ENCODE peak calls at places on chromosomes 13 and 19, in seven cellular contexts. A, M, R, O, S, G and H are unnamed samples.

GRCh38 chr19:19911150-19911549 is 10.4 kb downstream of the ZNF93 start:
- DNase-seq in A (peak; percentile 26), M (no peak), R (peak; percentile 40), O (no peak), S (no peak), G (no peak), H (no peak)

GRCh38 chr19:40392894-40393517 is 3.0 kb upstream of the HIPK4 start:
- DNase-seq in A (no peak), M (no peak), R (no peak), O (no peak), S (no peak), G (no peak), H (no peak)

GRCh38 chr13:24208314-24208713 is 47.8 kb downstream of the SPATA13 start:
- DNase-seq in A (peak; percentile 95), M (peak; percentile 88), R (no peak), O (no peak), S (no peak), G (no peak), H (no peak)

GRCh38 chr13:29993716-29994488 is 143.5 kb upstream of the UBL3 start:
- DNase-seq in A (peak; percentile 90), M (no peak), R (peak; percentile 58), O (no peak), S (no peak), G (no peak), H (no peak)

GRCh38 chr19:29858000-29858596 is 46.3 kb downstream of the CCNE1 start:
- DNase-seq in A (no peak), M (peak; percentile 35), R (no peak), O (no peak), S (no peak), G (no peak), H (no peak)

GRCh38 chr13:91863699-91864098 is 465.3 kb downstream of the GPC5 start:
- DNase-seq in A (no peak), M (no peak), R (no peak), O (no peak), S (no peak), G (no peak), H (no peak)

GRCh38 chr19:32091196-32091595 is 254.2 kb upstream of the ZNF507 start:
- DNase-seq in A (no peak), M (no peak), R (no peak), O (no peak), S (no peak), G (no peak), H (no peak)

GRCh38 chr13:50277906-50278305 is 262.7 kb downstream of the KCNRG start:
- DNase-seq in A (no peak), M (no peak), R (no peak), O (no peak), S (no peak), G (no peak), H (no peak)

GRCh38 chr13:40664100-40665060 is 2.1 kb downstream of the FOXO1 start:
- DNase-seq in A (no peak), M (peak; percentile 84), R (peak; percentile 68), O (peak; percentile 83), S (peak; percentile 90), G (peak; percentile 73), H (no peak)

GRCh38 chr13:106597190-106597589 is 29.3 kb upstream of the ARGLU1 start:
- DNase-seq in A (no peak), M (no peak), R (no peak), O (peak; percentile 47), S (peak; percentile 85), G (peak; percentile 27), H (no peak)

GRCh38 chr19:13804830-13805683 is 9.8 kb downstream of the ZSWIM4 start:
- DNase-seq in A (no peak), M (no peak), R (no peak), O (no peak), S (peak; percentile 63), G (no peak), H (no peak)

GRCh38 chr13:74145249-74145970 is 11.2 kb upstream of the KLF12 start:
- DNase-seq in A (peak; percentile 91), M (no peak), R (no peak), O (no peak), S (no peak), G (no peak), H (no peak)

GRCh38 chr13:105971312-105971711 is 564.1 kb downstream of the EFNB2 start:
- DNase-seq in A (no peak), M (no peak), R (no peak), O (no peak), S (no peak), G (no peak), H (no peak)

DNA sequence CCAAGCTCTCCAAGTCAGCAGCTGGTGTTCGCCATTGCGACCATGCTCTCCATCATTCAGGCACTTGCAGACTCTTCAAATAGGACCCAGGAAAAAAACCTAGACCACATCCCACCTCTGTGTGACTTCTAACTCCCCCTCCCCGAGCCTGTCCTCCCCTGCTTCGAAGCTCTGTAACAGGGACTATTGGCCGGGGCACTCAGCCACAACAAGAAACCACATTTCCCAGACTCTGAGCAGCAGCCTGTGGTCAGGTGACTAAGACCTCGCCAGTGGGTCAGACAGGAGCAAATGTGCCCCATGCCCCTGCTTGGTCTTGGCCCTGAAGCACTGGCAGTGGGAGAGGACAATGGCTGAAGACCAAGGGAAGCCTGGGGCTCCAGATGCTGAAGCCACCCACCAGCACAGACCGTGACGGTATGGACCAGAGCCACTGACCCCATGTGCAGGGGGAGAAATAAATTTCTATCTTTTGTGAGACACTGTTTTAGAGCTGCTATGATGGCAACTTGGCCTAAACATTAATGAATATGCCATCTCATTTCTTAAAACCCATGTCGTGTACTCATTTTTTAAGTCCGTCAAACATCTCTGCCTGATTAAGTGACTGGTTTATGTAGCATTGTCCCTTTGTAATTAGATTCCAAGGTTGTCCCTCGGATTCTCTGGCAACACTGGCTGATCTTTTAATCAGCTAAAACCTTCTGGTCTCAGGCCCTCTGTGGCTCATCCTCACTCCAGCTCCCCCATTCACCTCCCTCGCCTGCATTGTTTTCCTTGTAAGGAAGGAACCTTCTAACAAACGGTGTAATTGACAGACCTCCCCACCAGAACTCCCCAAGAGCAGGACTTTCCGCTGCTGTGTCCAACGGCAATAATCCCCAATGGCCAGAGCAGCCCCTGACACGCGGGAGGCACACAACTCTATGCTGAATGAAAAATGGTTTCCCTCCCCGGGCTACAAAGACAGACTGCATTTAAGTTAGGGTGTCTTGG is 98.5 kb downstream of the STK24 start:
- DNase-seq in A (peak; percentile 36), M (no peak), R (no peak), O (peak; percentile 80), S (no peak), G (no peak), H (no peak)
- H3K4me1 ChIP-seq in A (peaks cover 28% of the 10 kb centered on the region), M (peaks cover 21% of the 10 kb centered on the region), R (peaks cover 8% of the 10 kb centered on the region), O (peaks cover 40% of the 10 kb centered on the region), S (peaks cover 87% of the 10 kb centered on the region), G (no peaks in the 10 kb centered on the region), H (peaks cover 37% of the 10 kb centered on the region)

DNA sequence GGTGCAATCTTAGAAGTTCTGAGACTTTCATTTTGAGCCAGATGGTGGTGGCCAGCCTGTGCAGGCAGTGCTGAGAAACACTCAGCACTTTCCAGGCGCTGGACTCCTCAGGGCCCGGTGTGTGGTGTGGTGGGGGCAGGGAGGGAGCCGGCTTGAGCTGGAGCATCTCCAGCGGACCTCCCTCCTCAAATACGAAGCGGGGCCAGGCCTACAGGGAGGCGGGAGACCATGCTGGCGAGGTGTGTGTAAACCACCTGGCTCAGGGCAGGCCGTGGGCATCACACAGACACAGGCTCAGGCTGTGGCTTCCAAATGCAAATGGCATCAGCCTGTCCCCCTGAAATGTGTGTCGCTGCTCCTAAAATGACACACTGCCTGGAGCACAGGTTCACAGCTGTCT is 33.3 kb upstream of the RANBP3 start:
- DNase-seq in A (no peak), M (no peak), R (no peak), O (no peak), S (no peak), G (no peak), H (no peak)
- TF ChIP-seq POLR2A in A (no peak), M (no peak), R (no peak), O (no peak), S (no peak), G (no peak), H (no peak)

GRCh38 chr19:55491546-55492360 is 3.5 kb downstream of the SSC5D start:
- DNase-seq in A (no peak), M (no peak), R (peak; percentile 67), O (no peak), S (peak; percentile 20), G (no peak), H (no peak)

GRCh38 chr19:55492362-55492944 is 4.2 kb downstream of the SSC5D start:
- DNase-seq in A (no peak), M (no peak), R (peak; percentile 54), O (no peak), S (peak; percentile 17), G (no peak), H (no peak)

GRCh38 chr19:55489711-55490477 is 1.7 kb downstream of the SSC5D start:
- DNase-seq in A (no peak), M (no peak), R (peak; percentile 50), O (no peak), S (no peak), G (no peak), H (no peak)

GRCh38 chr19:55488986-55489710 is 912 bp downstream of the SSC5D start:
- DNase-seq in A (no peak), M (no peak), R (peak; percentile 65), O (no peak), S (peak; percentile 20), G (no peak), H (no peak)

DNA sequence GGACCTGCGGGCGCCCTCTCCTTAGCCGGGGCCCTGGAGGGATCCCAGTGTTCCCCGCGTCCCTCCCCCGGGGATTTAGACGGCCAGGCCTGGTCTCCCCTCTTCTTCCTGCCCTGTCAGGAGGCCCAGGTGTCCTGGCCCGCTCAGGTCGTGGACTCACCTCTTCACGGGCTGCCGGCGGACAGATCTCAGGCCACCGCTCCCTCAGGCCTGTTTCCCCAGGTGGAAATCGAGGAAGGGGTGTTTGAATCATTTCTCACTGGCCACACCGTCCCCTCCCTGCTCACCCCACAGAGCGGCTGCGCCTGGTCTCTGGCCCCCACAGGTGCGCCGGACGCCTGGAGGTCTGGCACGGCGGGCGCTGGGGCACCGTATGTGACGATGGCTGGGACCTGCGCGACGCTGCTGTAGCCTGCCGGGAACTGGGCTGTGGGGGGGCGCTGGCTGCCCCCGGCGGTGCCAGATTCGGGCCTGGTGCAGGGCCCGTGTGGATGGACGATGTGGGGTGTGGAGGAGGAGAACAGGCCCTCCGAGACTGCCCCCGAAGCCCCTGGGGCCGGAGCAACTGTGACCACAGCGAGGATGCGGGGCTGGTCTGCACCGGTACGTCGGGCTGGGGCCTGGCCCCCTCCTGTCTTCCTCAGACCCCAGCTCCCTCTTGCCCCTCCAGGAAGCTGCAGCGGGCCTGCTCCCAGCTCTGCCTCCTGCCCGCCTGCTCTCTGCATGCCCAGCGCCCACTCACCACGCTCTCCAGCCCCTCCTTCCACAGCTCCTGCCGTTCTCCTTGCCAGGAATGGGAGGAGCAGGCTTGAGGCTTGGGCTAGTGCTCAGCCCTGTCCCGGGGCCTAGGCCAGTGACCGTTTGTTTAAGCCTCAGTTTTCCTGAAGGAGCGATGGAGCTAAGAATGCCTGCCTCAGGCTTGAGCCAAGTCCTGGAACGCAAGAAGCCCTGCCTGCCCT is 2.5 kb downstream of the SSC5D start:
- DNase-seq in A (no peak), M (no peak), R (peak; percentile 50), O (no peak), S (no peak), G (no peak), H (no peak)
- H3K27ac ChIP-seq in A (no peak overlapping the region), M (no peak overlapping the region), R (peak overlapping the region; percentile 99), O (no peak overlapping the region), S (no peak overlapping the region), G (peak overlapping the region; percentile 77), H (peak overlapping the region; percentile 21)

DNA sequence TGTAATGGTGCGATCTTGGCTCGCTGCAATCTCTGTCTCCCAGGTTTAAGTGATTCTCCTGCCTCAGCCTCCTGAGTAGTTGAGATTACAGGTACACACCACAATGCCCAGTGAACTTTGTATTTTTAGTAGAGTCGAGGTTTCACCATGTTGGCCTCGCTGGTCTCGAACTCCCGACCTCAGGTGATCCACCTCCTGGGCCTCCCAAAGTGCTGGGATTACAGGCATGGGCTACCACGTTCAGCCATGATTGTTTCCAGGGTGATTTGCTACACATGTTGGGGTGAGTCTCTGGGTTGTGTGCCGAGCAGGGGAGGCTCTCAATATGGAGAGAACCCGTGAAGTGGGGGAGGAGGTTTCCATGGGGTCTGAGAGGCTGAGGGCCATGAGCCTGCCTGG is 24.8 kb upstream of the CEACAM21 start:
- DNase-seq in A (no peak), M (no peak), R (no peak), O (no peak), S (no peak), G (no peak), H (no peak)
- H3K4me1 ChIP-seq in A (no peaks in the 10 kb centered on the region), M (no peaks in the 10 kb centered on the region), R (no peaks in the 10 kb centered on the region), O (no peaks in the 10 kb centered on the region), S (peaks cover 20% of the 10 kb centered on the region), G (no peaks in the 10 kb centered on the region), H (no peaks in the 10 kb centered on the region)